ENCODE peak calls at places on chromosomes 6 and 20, in eight cellular contexts. X, C, R, V, M, U, A and S are unnamed samples.

GRCh38 chr20:14342910-14343309 is 5.5 kb upstream of the FLRT3 start:
- DNase-seq in X (no peak), C (no peak), R (no peak), V (no peak), M (no peak), U (peak; percentile 19), A (no peak), S (no peak)

GRCh38 chr6:157974967-157975366 is 6.7 kb upstream of the SYNJ2 start:
- DNase-seq in X (no peak), C (no peak), R (no peak), V (no peak), M (no peak), U (no peak), A (no peak), S (no peak)

GRCh38 chr20:41052742-41053419 is 24.3 kb downstream of the TOP1 start:
- DNase-seq in X (no peak), C (no peak), R (no peak), V (peak; percentile 64), M (peak; percentile 85), U (no peak), A (peak; percentile 16), S (no peak)

GRCh38 chr6:13573669-13574110 is 711 bp upstream of the SIRT5 start:
- DNase-seq in X (peak; percentile 42), C (no peak), R (no peak), V (peak; percentile 48), M (peak; percentile 46), U (peak; percentile 49), A (no peak), S (peak; percentile 30)

GRCh38 chr6:149043476-149044130 is 273.9 kb upstream of the TAB2 start:
- DNase-seq in X (no peak), C (no peak), R (no peak), V (no peak), M (no peak), U (no peak), A (no peak), S (no peak)

GRCh38 chr6:7140631-7141366 is 33.0 kb downstream of the RREB1 start:
- DNase-seq in X (peak; percentile 94), C (peak; percentile 83), R (peak; percentile 94), V (peak; percentile 73), M (peak; percentile 66), U (peak; percentile 91), A (peak; percentile 84), S (peak; percentile 91)

GRCh38 chr6:15744824-15745402 is 82.1 kb upstream of the DTNBP1 start:
- DNase-seq in X (no peak), C (no peak), R (no peak), V (no peak), M (no peak), U (no peak), A (no peak), S (no peak)

GRCh38 chr6:119476024-119476423 is 126.5 kb upstream of the MAN1A1 start:
- DNase-seq in X (no peak), C (no peak), R (no peak), V (no peak), M (no peak), U (no peak), A (no peak), S (no peak)

GRCh38 chr6:43608310-43608763 is 20.7 kb downstream of the GTPBP2 start:
- DNase-seq in X (peak; percentile 47), C (no peak), R (no peak), V (peak; percentile 82), M (peak; percentile 86), U (peak; percentile 73), A (peak; percentile 85), S (peak; percentile 36)

GRCh38 chr6:42937548-42938427 is 8.5 kb downstream of the CNPY3 start:
- DNase-seq in X (no peak), C (no peak), R (no peak), V (no peak), M (no peak), U (no peak), A (no peak), S (no peak)

GRCh38 chr6:40714576-40715500 is 127.7 kb upstream of the LRFN2 start:
- DNase-seq in X (peak; percentile 47), C (no peak), R (no peak), V (no peak), M (no peak), U (peak; percentile 78), A (no peak), S (no peak)

DNA sequence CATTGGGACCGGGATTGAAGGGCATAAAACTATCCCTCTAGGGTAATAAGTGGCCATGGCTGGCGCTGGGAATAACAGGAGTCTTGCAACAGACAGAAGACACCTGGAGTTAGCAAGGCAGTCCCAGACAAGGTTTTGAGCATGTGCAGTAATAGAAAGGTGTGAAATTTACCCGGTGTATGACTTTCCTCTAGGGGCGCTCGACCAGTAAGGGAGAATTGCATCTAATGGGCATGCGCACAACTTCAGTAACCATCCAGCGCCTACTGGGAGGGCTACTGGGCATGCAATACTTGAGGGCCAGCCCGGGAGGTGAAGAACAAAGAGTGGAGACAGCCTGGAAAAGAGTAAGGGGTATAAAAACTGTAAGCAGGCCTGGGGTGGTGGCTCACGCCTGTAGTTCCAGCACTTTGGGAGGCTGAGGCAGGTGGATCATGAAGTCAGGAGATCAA is 32.7 kb downstream of the SERPINB6 start:
- DNase-seq in X (no peak), C (peak; percentile 3), R (no peak), V (no peak), M (no peak), U (peak; percentile 52), A (no peak), S (no peak)
- TF ChIP-seq CTCF in X (no peak), C (no peak), R (no peak), V (no peak), M (no peak), U (peak; percentile 27), A (no peak), S (no peak)

DNA sequence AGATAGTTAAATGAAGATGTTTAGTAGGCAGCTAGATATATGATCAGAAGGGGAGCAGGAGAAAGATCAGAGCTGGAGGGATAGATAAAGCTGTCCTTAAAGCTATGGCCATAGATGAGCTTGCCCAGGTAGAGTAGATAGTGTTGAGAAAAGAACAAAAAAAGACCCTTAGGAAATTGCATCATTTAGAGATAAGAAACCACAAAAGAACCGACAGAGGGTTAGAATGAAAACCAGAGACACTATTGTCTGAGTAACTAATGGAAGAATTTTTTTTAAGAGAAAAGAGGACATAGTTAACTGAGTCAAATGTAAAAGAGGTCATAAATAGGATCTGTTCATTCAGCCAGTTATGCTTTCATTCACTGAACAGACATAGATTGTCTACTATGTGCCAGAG is 101.8 kb downstream of the TNFAIP3 start:
- DNase-seq in X (no peak), C (no peak), R (no peak), V (no peak), M (no peak), U (no peak), A (no peak), S (no peak)
- H3K4me1 ChIP-seq in X (no peaks in the 10 kb centered on the region), C (no peaks in the 10 kb centered on the region), R (no peaks in the 10 kb centered on the region), V (no peaks in the 10 kb centered on the region), M (no peaks in the 10 kb centered on the region), U (no peaks in the 10 kb centered on the region), A (no peaks in the 10 kb centered on the region), S (no peaks in the 10 kb centered on the region)

GRCh38 chr6:130366011-130366963 is at the start of gene TMEM200A:
- DNase-seq in X (peak; percentile 21), C (peak; percentile 32), R (peak; percentile 69), V (peak; percentile 9), M (peak; percentile 51), U (peak; percentile 54), A (peak; percentile 45), S (no peak)
- TF ChIP-seq CTCF in X (no peak), C (no peak), R (no peak), V (peak; percentile 24), M (peak; percentile 43), U (no peak), A (no peak), S (no peak)

DNA sequence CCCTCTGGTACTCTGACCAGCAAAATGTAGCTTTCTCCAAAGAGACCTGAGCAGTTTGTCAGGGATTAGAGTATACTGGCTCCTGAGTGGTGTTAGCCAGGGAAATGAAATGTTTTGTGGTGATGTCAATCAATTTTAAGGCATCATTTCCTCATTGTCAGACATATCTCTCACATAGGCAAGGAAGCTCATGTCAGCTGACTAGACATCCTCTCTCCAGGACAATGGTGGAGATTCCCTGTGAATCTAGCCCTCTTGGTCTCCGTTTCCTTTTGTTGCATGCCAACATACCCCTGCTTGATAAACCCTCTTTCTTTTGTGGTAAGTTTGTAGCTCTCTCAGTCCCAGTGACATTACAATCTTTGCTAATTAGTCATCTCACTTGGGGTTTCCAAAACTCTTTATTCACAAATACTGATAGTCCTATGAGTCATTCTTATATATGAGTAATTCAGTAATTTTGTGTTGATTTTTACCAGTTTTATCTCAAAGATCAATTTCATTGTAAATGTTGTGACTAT is 135.6 kb upstream of the PTPRK start:
- DNase-seq in X (no peak), C (no peak), R (no peak), V (peak; percentile 93), M (peak; percentile 93), U (no peak), A (no peak), S (no peak)
- H3K4me1 ChIP-seq in X (no peaks in the 10 kb centered on the region), C (no peaks in the 10 kb centered on the region), R (no peaks in the 10 kb centered on the region), V (peaks cover 23% of the 10 kb centered on the region), M (peaks cover 4% of the 10 kb centered on the region), U (no peaks in the 10 kb centered on the region), A (no peaks in the 10 kb centered on the region), S (peaks cover 15% of the 10 kb centered on the region)

GRCh38 chr6:78611886-78612480 is 255.4 kb upstream of the IRAK1BP1 start:
- DNase-seq in X (no peak), C (no peak), R (no peak), V (peak; percentile 40), M (no peak), U (no peak), A (no peak), S (no peak)
- TF ChIP-seq CTCF in X (peak; percentile 43), C (no peak), R (peak; percentile 52), V (peak; percentile 36), M (peak; percentile 62), U (peak; percentile 66), A (no peak), S (peak; percentile 55)

DNA sequence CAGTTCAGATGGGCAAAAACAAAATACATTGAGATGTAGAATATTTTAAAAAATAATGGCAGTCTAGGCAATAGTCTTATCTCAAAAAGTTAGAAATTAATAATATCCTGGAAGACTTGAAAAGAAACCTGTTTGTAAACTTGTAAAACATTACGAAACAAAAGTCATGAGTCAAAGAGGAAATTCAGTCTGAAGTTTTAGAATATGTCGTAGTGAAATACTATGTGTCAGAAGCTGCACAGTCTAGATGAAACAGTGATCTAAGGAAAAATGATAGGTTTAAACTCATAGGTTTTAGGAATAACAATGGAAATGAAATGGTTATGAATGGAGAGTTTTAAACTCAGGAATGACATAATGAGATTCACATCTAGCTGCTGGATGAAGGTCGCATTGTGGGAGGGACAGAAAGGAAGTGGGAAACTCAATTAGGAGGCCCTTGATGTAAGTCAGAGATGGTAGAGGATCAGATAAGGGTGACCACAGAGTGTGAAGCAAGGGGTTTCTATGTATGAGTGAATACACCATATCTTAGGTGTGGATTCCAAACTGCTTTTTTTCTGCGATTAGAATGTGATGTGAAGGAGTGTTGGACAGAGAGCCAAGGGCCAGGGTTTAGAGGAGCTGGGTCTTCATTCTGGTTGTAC is 2.8 kb downstream of the SNRPB2 start:
- DNase-seq in X (no peak), C (no peak), R (no peak), V (no peak), M (no peak), U (no peak), A (no peak), S (no peak)
- H3K4me1 ChIP-seq in X (no peaks in the 10 kb centered on the region), C (no peaks in the 10 kb centered on the region), R (peaks cover 9% of the 10 kb centered on the region), V (peaks cover 11% of the 10 kb centered on the region), M (no peaks in the 10 kb centered on the region), U (no peaks in the 10 kb centered on the region), A (peaks cover 14% of the 10 kb centered on the region), S (peaks cover 36% of the 10 kb centered on the region)